ENCODE peak calls at places on chromosome 9, in six cellular contexts. S, D, N, J, P and B are unnamed samples.

GRCh38 chr9:134357631-134358025 is 31.4 kb downstream of the RXRA start:
- DNase-seq in S (no peak), P (no peak), D (no peak), J (no peak), N (no peak), B (no peak)

GRCh38 chr9:70120834-70121510 is 77.3 kb downstream of the MAMDC2 start:
- DNase-seq in J (peak; percentile 59), N (no peak), P (peak; percentile 59), S (peak; percentile 67), D (peak; percentile 97), B (peak; percentile 69)

GRCh38 chr9:133122935-133123611 is 2.0 kb upstream of the RALGDS start:
- DNase-seq in D (peak; percentile 45), S (peak; percentile 69), J (no peak), P (no peak), N (no peak), B (no peak)

GRCh38 chr9:34256104-34256503 is 73.0 kb downstream of the KIF24 start:
- DNase-seq in S (no peak), D (no peak), P (no peak), J (no peak), N (no peak), B (peak; percentile 83)

GRCh38 chr9:84379740-84380139 is 39.2 kb upstream of the SLC28A3 start:
- DNase-seq in S (no peak), N (no peak), D (no peak), P (no peak), J (no peak), B (no peak)

GRCh38 chr9:76619645-76620044 is 144.6 kb upstream of the PCA3 start:
- DNase-seq in J (no peak), P (no peak), S (no peak), D (no peak), N (no peak), B (no peak)

GRCh38 chr9:23438299-23438907 is 387.6 kb downstream of the ELAVL2 start:
- DNase-seq in J (no peak), D (no peak), N (no peak), P (no peak), S (no peak), B (no peak)

GRCh38 chr9:130936285-130937117 is 2.5 kb downstream of the FIBCD1 start:
- DNase-seq in N (no peak), P (no peak), D (peak; percentile 75), J (no peak), S (no peak), B (no peak)

GRCh38 chr9:82606761-82607382 is 456.1 kb downstream of the RASEF start:
- DNase-seq in N (peak; percentile 39), J (peak; percentile 60), S (peak; percentile 28), P (peak; percentile 21), D (peak; percentile 81), B (peak; percentile 16)

GRCh38 chr9:117080996-117081395 is 333.9 kb downstream of the ASTN2 start:
- DNase-seq in P (no peak), J (no peak), D (no peak), S (no peak), N (no peak), B (no peak)

GRCh38 chr9:88978034-88978433 is 13.2 kb upstream of the S1PR3 start:
- DNase-seq in P (no peak), D (no peak), J (no peak), S (no peak), N (no peak), B (no peak)

GRCh38 chr9:73050887-73051550 is 98.2 kb upstream of the ALDH1A1 start:
- DNase-seq in S (no peak), P (no peak), J (no peak), D (no peak), N (no peak), B (no peak)

GRCh38 chr9:73081979-73082657 is 69.5 kb upstream of the ANXA1 start:
- DNase-seq in J (peak; percentile 43), P (no peak), D (peak; percentile 27), S (no peak), N (no peak), B (no peak)

GRCh38 chr9:18861599-18862546 is 171.1 kb downstream of the SAXO1 start:
- DNase-seq in S (peak; percentile 69), D (peak; percentile 44), P (no peak), J (peak; percentile 49), N (no peak), B (peak; percentile 44)

GRCh38 chr9:120478208-120478607 is 101.8 kb downstream of the CDK5RAP2 start:
- DNase-seq in J (no peak), S (no peak), D (peak; percentile 32), P (no peak), N (no peak), B (no peak)

GRCh38 chr9:96649620-96650323 is 5.3 kb downstream of the PRXL2C start:
- DNase-seq in D (no peak), J (no peak), N (no peak), S (no peak), P (no peak), B (peak; percentile 50)

GRCh38 chr9:110602281-110602680 is 22.7 kb upstream of the SVEP1 start:
- DNase-seq in N (no peak), P (no peak), D (no peak), J (no peak), S (no peak), B (no peak)

GRCh38 chr9:83020327-83020726 is 42.6 kb downstream of the RASEF start:
- DNase-seq in P (no peak), N (no peak), S (no peak), J (no peak), D (no peak), B (no peak)

GRCh38 chr9:91320299-91320698 is 41.4 kb downstream of the AUH start:
- DNase-seq in D (no peak), S (no peak), N (no peak), J (no peak), P (no peak), B (no peak)

GRCh38 chr9:93667006-93667405 is 90.6 kb downstream of the PHF2 start:
- DNase-seq in N (no peak), S (no peak), P (no peak), D (no peak), J (no peak), B (no peak)

GRCh38 chr9:134335095-134335489 is 8.8 kb downstream of the RXRA start:
- DNase-seq in J (no peak), N (no peak), P (no peak), S (no peak), D (peak; percentile 43), B (no peak)

GRCh38 chr9:15135167-15135792 is 171.7 kb downstream of the TTC39B start:
- DNase-seq in S (peak; percentile 67), N (peak; percentile 51), D (peak; percentile 69), J (peak; percentile 75), P (peak; percentile 51), B (peak; percentile 44)

GRCh38 chr9:14271078-14271673 is 42.8 kb downstream of the NFIB start:
- DNase-seq in N (peak; percentile 56), P (peak; percentile 40), J (peak; percentile 78), D (peak; percentile 82), S (peak; percentile 88), B (peak; percentile 34)

GRCh38 chr9:121599872-121600585 is 51.4 kb upstream of the DAB2IP start:
- DNase-seq in J (no peak), S (no peak), N (no peak), P (no peak), D (no peak), B (no peak)

GRCh38 chr9:121603028-121603427 is 48.4 kb upstream of the DAB2IP start:
- DNase-seq in D (no peak), P (no peak), S (no peak), N (no peak), J (no peak), B (no peak)

GRCh38 chr9:121599186-121599871 is 52.1 kb upstream of the DAB2IP start:
- DNase-seq in J (no peak), P (no peak), D (peak; percentile 26), N (peak; percentile 92), S (peak; percentile 80), B (peak; percentile 83)

GRCh38 chr9:121598167-121599000 is 53.0 kb upstream of the DAB2IP start:
- DNase-seq in N (peak; percentile 89), S (peak; percentile 87), P (peak; percentile 79), D (peak; percentile 86), J (no peak), B (peak; percentile 91)

GRCh38 chr9:121601234-121601633 is 50.2 kb upstream of the DAB2IP start:
- DNase-seq in S (no peak), D (no peak), J (peak; percentile 43), P (no peak), N (no peak), B (no peak)
- TF ChIP-seq POLR2A in S (no peak), D (no peak), J (no peak), P (no peak), N (no peak), B (no peak)

DNA sequence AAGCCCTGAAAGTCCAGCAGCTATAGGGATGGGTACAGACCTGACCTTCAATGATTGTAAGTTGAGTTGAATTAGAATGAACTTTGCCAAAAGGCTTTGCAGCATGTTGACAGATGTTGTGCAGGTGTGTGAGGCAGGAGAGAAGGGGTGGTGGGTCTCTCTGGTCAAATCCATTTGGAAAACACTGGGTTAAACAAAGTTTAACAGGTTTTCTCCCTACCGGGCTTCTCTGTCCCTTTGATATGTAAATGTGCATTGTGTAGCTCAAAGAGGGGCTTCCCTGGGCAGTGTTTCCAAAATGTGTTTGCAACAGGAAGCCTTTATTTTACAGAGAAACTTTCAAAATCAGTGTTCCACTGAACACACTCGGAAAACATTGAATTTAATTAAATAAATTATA is 72.1 kb upstream of the BRINP1 start:
- DNase-seq in N (no peak), D (no peak), P (no peak), J (no peak), S (no peak), B (no peak)
- H3K4me3 ChIP-seq in N (no peak overlapping the region), D (no peak overlapping the region), P (no peak overlapping the region), J (no peak overlapping the region), S (no peak overlapping the region), B (no peak overlapping the region)

DNA sequence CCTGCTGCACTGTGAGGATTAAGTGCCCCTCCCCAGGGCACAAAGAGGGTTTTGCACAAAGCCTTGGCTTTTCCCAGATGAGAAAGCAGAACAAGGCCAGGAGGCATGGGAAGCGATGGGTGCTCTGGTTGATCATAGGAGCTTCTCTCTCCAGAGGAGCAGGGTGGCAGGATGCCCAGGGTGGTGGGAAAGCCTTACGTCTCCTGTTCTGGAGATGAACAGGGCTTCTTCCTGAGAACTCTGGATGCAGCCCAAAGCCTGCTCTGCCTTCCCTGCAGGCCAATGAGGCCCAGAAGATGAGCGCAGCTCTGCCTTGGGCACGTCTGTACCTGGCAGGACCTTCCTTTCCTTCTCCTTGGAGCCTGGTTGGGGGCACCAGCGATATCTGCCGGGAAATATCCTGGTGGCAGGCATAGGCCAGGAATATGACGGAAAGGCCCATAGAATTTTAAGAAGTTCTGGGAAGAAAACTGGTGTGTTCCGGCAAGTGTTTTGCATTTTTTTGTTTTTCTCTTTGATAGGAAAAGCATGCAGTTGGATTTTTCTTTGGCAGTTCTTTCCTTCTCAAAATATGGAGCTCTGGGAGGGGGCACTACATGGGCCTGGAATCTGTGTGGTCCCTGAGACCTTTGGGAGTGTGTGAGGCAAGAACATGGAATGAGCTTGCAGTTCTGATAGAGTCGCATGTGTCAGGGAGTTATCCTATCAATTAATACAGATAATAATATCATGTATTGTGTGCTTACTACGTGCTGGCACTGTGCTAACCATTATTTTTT is 253.2 kb upstream of the KLF4 start:
- DNase-seq in P (no peak), J (no peak), D (no peak), S (no peak), N (no peak), B (no peak)
- TF ChIP-seq POLR2A in P (no peak), J (no peak), D (no peak), S (no peak), N (no peak), B (no peak)

DNA sequence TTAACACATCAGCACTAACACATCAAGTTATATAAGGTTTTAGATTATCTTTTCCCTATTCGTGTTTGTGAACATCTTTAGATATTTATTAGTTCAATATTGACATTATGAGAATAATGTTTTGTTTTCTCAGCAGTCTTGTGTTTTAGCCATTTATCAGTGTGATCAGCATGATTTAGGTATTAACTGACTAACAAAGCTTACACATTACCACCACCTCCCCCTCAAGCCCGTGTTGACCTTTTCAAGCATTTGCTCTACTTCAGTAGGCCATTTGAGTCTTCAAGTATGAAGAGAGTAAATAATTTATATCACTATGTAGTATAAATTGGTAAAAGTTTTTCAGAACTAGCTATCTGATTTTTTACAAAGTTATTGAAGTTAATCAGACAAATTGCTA is 6.9 kb downstream of the PBX3 start:
- DNase-seq in J (no peak), D (no peak), P (no peak), N (no peak), S (no peak), B (no peak)
- H3K4me3 ChIP-seq in J (no peak overlapping the region), D (no peak overlapping the region), P (no peak overlapping the region), N (no peak overlapping the region), S (no peak overlapping the region), B (no peak overlapping the region)